ENCODE peak calls at places on chromosomes 12 and 14, in four cellular contexts. J, F, Y and M are unnamed samples.

GRCh38 chr12:94979941-94980340 is 23.6 kb downstream of the NDUFA12 start:
- DNase-seq in J (no peak), Y (no peak), F (no peak), M (no peak)

GRCh38 chr12:49345840-49346658 is 639 bp upstream of the DNAJC22 start:
- DNase-seq in Y (peak), F (no peak), J (no peak), M (no peak)

GRCh38 chr12:103652808-103653207 is 65.7 kb downstream of the STAB2 start:
- DNase-seq in F (no peak), Y (no peak), J (no peak), M (no peak)

GRCh38 chr12:42180990-42181611 is 36.4 kb upstream of the GXYLT1 start:
- DNase-seq in Y (peak), F (no peak), J (no peak), M (no peak)

GRCh38 chr12:108337235-108338223 is 1.6 kb downstream of the CMKLR1 start:
- DNase-seq in J (peak), F (no peak), Y (peak), M (no peak)

GRCh38 chr12:66210840-66211239 is 21.8 kb downstream of the IRAK3 start:
- DNase-seq in Y (peak), J (no peak), F (no peak), M (no peak)

GRCh38 chr12:1517007-1517406 is 77.4 kb downstream of the FBXL14 start:
- DNase-seq in J (no peak), F (no peak), Y (peak), M (peak)

GRCh38 chr14:50943943-50944646 is at the start of gene PYGL:
- DNase-seq in Y (peak), F (no peak), J (peak), M (no peak)

GRCh38 chr12:51926718-51927117 is 19.4 kb downstream of the ACVRL1 start:
- DNase-seq in J (peak), F (no peak), Y (peak), M (no peak)

GRCh38 chr12:106369624-106370346 is 12.2 kb downstream of the POLR3B start:
- DNase-seq in Y (peak), F (peak), J (no peak), M (peak)

GRCh38 chr14:92780444-92780843 is 13.7 kb upstream of the GOLGA5 start:
- DNase-seq in F (no peak), Y (peak), J (no peak), M (no peak)

GRCh38 chr12:130491421-130492357 is 154.0 kb downstream of the PIWIL1 start:
- DNase-seq in F (no peak), J (no peak), Y (no peak), M (no peak)

GRCh38 chr14:89672636-89673279 is 255.7 kb upstream of the FOXN3 start:
- DNase-seq in F (no peak), Y (no peak), J (no peak), M (no peak)

GRCh38 chr14:98182385-98183055 is 1089.5 kb downstream of the BCL11B start:
- DNase-seq in F (no peak), J (no peak), Y (peak), M (peak)

GRCh38 chr14:30935445-30935844 is 61.1 kb downstream of the COCH start:
- DNase-seq in J (no peak), Y (peak), F (no peak), M (no peak)

GRCh38 chr12:108833355-108833733 is 24.0 kb downstream of the SSH1 start:
- DNase-seq in F (no peak), Y (peak), J (peak), M (no peak)

GRCh38 chr12:131917139-131917710 is 11.9 kb upstream of the PUS1 start:
- DNase-seq in Y (no peak), F (no peak), J (no peak), M (no peak)

GRCh38 chr12:102009796-102010195 is 52.0 kb downstream of the WASHC3 start:
- DNase-seq in F (no peak), J (no peak), Y (no peak), M (no peak)

GRCh38 chr12:102005256-102005655 is 56.5 kb downstream of the WASHC3 start:
- DNase-seq in F (no peak), J (no peak), Y (no peak), M (no peak)

GRCh38 chr12:102008615-102009126 is 53.1 kb downstream of the WASHC3 start:
- DNase-seq in J (no peak), F (no peak), Y (no peak), M (no peak)

DNA sequence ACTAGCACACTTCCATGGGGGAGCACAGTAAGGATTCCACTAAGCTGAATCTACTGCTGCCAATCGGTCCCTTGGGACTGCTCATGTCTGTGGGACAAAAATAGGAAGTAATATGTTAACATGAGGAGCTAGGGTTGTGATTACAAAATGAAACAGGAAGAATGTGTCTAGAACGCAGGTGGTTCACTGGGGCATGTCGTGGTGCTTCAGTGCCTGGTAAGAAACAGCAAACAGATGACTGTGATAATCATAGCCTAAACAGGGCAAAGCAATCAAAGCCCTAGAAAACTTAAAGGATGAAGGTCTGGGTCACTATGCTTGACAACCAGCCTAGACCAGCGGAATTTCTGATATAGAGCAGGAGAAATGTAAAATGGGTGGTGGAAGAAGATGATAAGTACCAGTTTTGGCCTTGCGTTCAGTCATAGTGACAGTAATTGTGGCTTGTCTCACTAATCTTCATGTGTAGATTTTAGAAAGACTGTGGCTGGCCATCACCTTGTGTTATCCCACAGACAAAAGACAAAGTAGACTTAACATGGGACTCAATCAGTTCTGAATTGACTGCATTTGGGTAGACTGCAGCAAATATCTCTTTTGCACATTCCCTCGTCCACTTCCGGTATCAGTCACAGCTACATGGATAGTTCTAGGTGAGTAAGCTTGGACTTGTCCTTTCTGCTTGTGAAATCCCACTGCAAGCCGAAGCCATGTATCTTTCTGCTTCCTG is 51.4 kb downstream of the WASHC3 start:
- DNase-seq in J (no peak), Y (no peak), F (no peak), M (no peak)
- H3K27ac ChIP-seq in J (no peak), Y (no peak), F (no peak), M (no peak)

GRCh38 chr12:99605-100004 is 33.0 kb downstream of the IQSEC3 start:
- DNase-seq in J (no peak), Y (peak), F (peak), M (no peak)
- H3K27ac ChIP-seq in J (no peak), Y (no peak), F (no peak), M (no peak)

GRCh38 chr12:89288959-89289358 is 63.3 kb downstream of the DUSP6 start:
- DNase-seq in J (no peak), F (no peak), Y (peak), M (peak)

GRCh38 chr12:89289720-89290119 is 62.6 kb downstream of the DUSP6 start:
- DNase-seq in Y (no peak), J (no peak), F (no peak), M (no peak)

GRCh38 chr12:89281534-89281857 is 70.8 kb downstream of the DUSP6 start:
- DNase-seq in J (no peak), Y (no peak), F (no peak), M (no peak)

GRCh38 chr12:89280833-89281533 is 71.3 kb downstream of the DUSP6 start:
- DNase-seq in F (no peak), J (no peak), Y (no peak), M (no peak)

GRCh38 chr12:89286506-89286905 is 65.8 kb downstream of the DUSP6 start:
- DNase-seq in Y (no peak), J (no peak), F (no peak), M (no peak)
- H3K27ac ChIP-seq in Y (no peak), J (no peak), F (no peak), M (no peak)

GRCh38 chr12:105331805-105332251 is 1.3 kb downstream of the C12orf75 start:
- DNase-seq in F (no peak), Y (peak), J (no peak), M (no peak)
- H3K27ac ChIP-seq in F (peak), Y (peak), J (peak), M (peak)

GRCh38 chr14:58807271-58807670 is 169.5 kb downstream of the DACT1 start:
- DNase-seq in Y (no peak), J (no peak), F (no peak), M (no peak)

GRCh38 chr14:58805057-58805456 is 167.3 kb downstream of the DACT1 start:
- DNase-seq in J (no peak), F (no peak), Y (peak), M (no peak)

GRCh38 chr14:58809520-58809919 is 171.8 kb downstream of the DACT1 start:
- DNase-seq in Y (no peak), J (no peak), F (no peak), M (no peak)

GRCh38 chr14:58808828-58809227 is 171.1 kb downstream of the DACT1 start:
- DNase-seq in Y (peak), J (no peak), F (no peak), M (peak)

DNA sequence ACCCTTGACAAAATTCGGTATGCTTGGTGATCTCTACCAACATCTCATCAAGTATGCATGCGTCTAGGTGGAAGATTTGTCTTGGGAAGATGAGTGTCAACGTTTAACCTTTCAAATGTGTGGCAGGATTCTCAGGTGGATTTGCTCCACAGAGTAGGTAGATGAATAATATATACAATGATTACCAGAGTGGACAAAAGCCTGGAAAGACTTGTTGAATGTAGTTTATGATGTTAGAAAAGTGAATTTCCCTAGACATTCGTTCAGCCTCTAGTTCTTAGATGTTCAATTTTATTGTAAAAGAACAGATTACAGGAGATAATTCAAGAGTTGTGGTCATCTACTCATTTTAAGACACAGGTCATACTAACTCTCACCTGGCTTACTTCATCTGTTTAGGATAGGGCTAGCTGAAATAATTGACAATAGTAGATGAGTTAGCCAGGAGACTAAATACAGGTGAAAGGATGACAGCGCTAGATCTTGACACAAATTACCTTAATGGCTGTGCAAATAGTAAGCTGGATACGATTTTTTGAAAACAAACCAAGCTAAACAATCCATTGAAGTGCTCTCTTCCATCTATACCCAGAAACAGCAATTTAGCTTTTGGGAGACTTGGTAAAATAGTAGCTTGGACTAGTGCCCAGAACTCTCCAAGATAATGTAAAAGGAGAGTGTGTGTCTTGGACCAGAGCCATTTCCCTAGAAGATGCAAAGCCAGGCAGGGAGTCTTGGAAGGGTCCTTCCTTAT is 168.0 kb downstream of the DACT1 start:
- DNase-seq in Y (no peak), F (no peak), J (no peak), M (no peak)
- H3K27ac ChIP-seq in Y (no peak), F (no peak), J (no peak), M (no peak)

DNA sequence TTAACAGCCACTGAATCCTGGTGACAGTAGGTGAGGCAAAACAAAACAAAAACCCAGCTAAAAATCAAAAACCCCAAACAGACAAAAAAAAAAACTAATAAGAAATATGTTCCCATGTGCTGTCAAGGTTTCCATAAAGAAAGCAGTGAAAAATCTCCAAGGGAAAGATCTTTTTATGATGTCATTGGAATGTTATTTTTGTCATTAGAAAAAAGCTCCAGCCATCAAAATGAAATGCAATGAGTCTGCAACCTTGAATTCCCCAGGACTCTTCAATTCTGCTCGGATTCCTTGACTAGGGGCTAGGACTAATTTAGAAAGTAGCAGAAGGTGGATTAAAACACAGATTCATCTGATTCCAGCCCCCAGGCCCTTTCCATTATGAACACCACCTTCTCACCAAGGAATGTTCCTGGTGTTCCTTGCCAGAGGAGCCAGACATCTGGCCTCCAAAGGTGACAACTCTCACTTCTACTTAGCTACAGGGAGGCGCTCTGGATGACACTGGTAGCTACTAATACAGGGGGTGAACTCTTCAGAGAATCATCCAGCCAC is 6.0 kb upstream of the PCNX1 start:
- DNase-seq in F (no peak), Y (peak), J (no peak), M (no peak)
- H3K27ac ChIP-seq in F (peak), Y (peak), J (no peak), M (no peak)